ENCODE peak calls at places on chromosomes 11 and 22, in five cellular contexts. M is lung microvascular endothelial cell, Z is dorsolateral prefrontal cortex, Y is astrocyte of the spinal cord, R is GM23248. A is an unnamed sample.

GRCh38 chr11:71210861-71211260 is 41.5 kb downstream of the SHANK2 start:
- DNase-seq in M (no peak), Z (no peak), Y (no peak), R (no peak), A (no peak)

GRCh38 chr11:111586305-111586915 is 15.8 kb upstream of the SIK2 start:
- DNase-seq in M (peak; percentile 75), Z (no peak), Y (peak; percentile 72), R (peak; percentile 75), A (peak; percentile 59)

GRCh38 chr11:843818-844692 is 1.4 kb downstream of the TSPAN4 start:
- DNase-seq in M (peak; percentile 97), Z (no peak), Y (peak; percentile 94), R (peak; percentile 98), A (peak; percentile 91)

GRCh38 chr22:28976588-28976987 is 85.0 kb downstream of the C22orf31 start:
- DNase-seq in M (peak; percentile 29), Z (no peak), Y (peak; percentile 84), R (peak; percentile 90), A (peak; percentile 74)

GRCh38 chr11:69652999-69653398 is 12.0 kb downstream of the CCND1 start:
- DNase-seq in M (no peak), Z (no peak), Y (no peak), R (no peak), A (no peak)

GRCh38 chr11:7936615-7937014 is 4.9 kb downstream of the OR10A3 start:
- DNase-seq in M (no peak), Z (no peak), Y (no peak), R (no peak), A (no peak)

GRCh38 chr11:132704796-132705375 is 827.4 kb downstream of the OPCML start:
- DNase-seq in M (no peak), Z (no peak), Y (no peak), R (no peak), A (no peak)

GRCh38 chr11:33633251-33634003 is 67.2 kb downstream of the C11orf91 start:
- DNase-seq in M (no peak), Z (no peak), Y (peak; percentile 86), R (peak; percentile 91), A (no peak)

GRCh38 chr11:67366546-67366945 is 6.9 kb downstream of the CLCF1 start:
- DNase-seq in M (no peak), Z (no peak), Y (no peak), R (peak; percentile 41), A (no peak)

GRCh38 chr22:20130739-20131592 is 638 bp upstream of the ZDHHC8 start:
- DNase-seq in M (peak; percentile 88), Z (peak; percentile 91), Y (peak; percentile 84), R (peak; percentile 82), A (peak; percentile 82)

GRCh38 chr11:13065200-13065787 is 56.2 kb downstream of the RASSF10 start:
- DNase-seq in M (no peak), Z (no peak), Y (no peak), R (no peak), A (no peak)

GRCh38 chr22:35549338-35549737 is 8.7 kb downstream of the RASD2 start:
- DNase-seq in M (peak; percentile 17), Z (peak; percentile 58), Y (no peak), R (no peak), A (no peak)

GRCh38 chr11:72227316-72228228 is 3.0 kb downstream of the INPPL1 start:
- DNase-seq in M (no peak), Z (no peak), Y (peak; percentile 86), R (peak; percentile 27), A (no peak)